ENCODE peak calls at places on chromosomes 11 and 22, in nine cellular contexts. C is heart left ventricle, G is ovary, T is IMR-90, R is sigmoid colon, Q is transverse colon, H is HepG2, D is suprapubic skin, M is uterus. U is an unnamed sample.

GRCh38 chr11:8219257-8220021 is 44.2 kb downstream of the LMO1 start:
- DNase-seq in C (no peak), G (peak; percentile 51), T (peak; percentile 55), R (no peak), Q (peak; percentile 70), H (peak; percentile 39), D (no peak), M (no peak), U (no peak)

GRCh38 chr11:129992161-129992944 is 10.3 kb downstream of the PRDM10 start:
- DNase-seq in C (no peak), G (no peak), T (peak; percentile 22), R (no peak), Q (peak; percentile 58), H (peak; percentile 82), D (no peak), M (peak; percentile 27), U (peak; percentile 34)

GRCh38 chr11:40302669-40303068 is 1156.8 kb downstream of the LRRC4C start:
- DNase-seq in C (no peak), G (no peak), T (peak; percentile 46), R (no peak), Q (no peak), H (no peak), D (no peak), M (no peak), U (no peak)

GRCh38 chr11:58392741-58393140 is 13.9 kb downstream of the OR5B3 start:
- DNase-seq in C (no peak), G (no peak), T (peak; percentile 6), R (no peak), Q (no peak), H (peak; percentile 2), D (no peak), M (no peak), U (no peak)

GRCh38 chr11:36265793-36266628 is 23.2 kb downstream of the COMMD9 start:
- DNase-seq in C (peak; percentile 16), G (peak; percentile 74), T (peak; percentile 42), R (peak; percentile 68), Q (peak; percentile 46), H (peak; percentile 16), D (no peak), M (peak; percentile 56), U (peak; percentile 31)

GRCh38 chr11:116742104-116742503 is 30.7 kb downstream of the BUD13 start:
- DNase-seq in C (no peak), G (no peak), T (peak; percentile 62), R (no peak), Q (no peak), H (no peak), D (no peak), M (no peak), U (peak; percentile 40)

GRCh38 chr22:39135092-39135896 is 17.2 kb downstream of the CBX7 start:
- DNase-seq in C (peak; percentile 49), G (peak; percentile 63), T (no peak), R (peak; percentile 89), Q (peak; percentile 44), H (peak; percentile 55), D (no peak), M (no peak), U (no peak)

GRCh38 chr11:66701432-66702240 is 23.9 kb upstream of the RBM4B start:
- DNase-seq in C (no peak), G (no peak), T (no peak), R (no peak), Q (no peak), H (peak; percentile 66), D (no peak), M (no peak), U (no peak)

GRCh38 chr11:73734996-73735395 is 25.9 kb downstream of the RAB6A start:
- DNase-seq in C (no peak), G (no peak), T (peak; percentile 34), R (no peak), Q (no peak), H (no peak), D (no peak), M (no peak), U (no peak)

GRCh38 chr22:35970601-35971417 is 57.8 kb downstream of the RBFOX2 start:
- DNase-seq in C (no peak), G (no peak), T (no peak), R (no peak), Q (no peak), H (no peak), D (no peak), M (no peak), U (no peak)

GRCh38 chr11:96342971-96343711 is at the start of gene MAML2:
- DNase-seq in C (peak; percentile 92), G (peak; percentile 92), T (peak; percentile 94), R (peak; percentile 97), Q (peak; percentile 95), H (peak; percentile 83), D (peak; percentile 96), M (peak; percentile 93), U (peak; percentile 98)

GRCh38 chr11:128956401-128957203 is 13.9 kb upstream of the TP53AIP1 start:
- DNase-seq in C (no peak), G (no peak), T (peak; percentile 78), R (no peak), Q (peak; percentile 23), H (peak; percentile 74), D (no peak), M (no peak), U (no peak)

GRCh38 chr11:9060700-9061111 is 30.7 kb downstream of the SCUBE2 start:
- DNase-seq in C (no peak), G (no peak), T (no peak), R (no peak), Q (no peak), H (peak; percentile 23), D (no peak), M (no peak), U (no peak)

GRCh38 chr11:35216962-35217667 is 78.1 kb downstream of the CD44 start:
- DNase-seq in C (no peak), G (no peak), T (no peak), R (no peak), Q (no peak), H (peak; percentile 17), D (no peak), M (no peak), U (no peak)

GRCh38 chr11:125724125-125724524 is 22.0 kb upstream of the PATE1 start:
- DNase-seq in C (no peak), G (no peak), T (peak; percentile 4), R (no peak), Q (no peak), H (peak; percentile 22), D (no peak), M (no peak), U (no peak)

GRCh38 chr11:3849297-3849874 is 6.1 kb upstream of the STIM1 start:
- DNase-seq in C (no peak), G (no peak), T (peak; percentile 41), R (no peak), Q (no peak), H (peak; percentile 41), D (no peak), M (no peak), U (no peak)

GRCh38 chr22:27405672-27406388 is 395.7 kb downstream of the MN1 start:
- DNase-seq in C (peak; percentile 47), G (peak; percentile 63), T (peak; percentile 45), R (no peak), Q (peak; percentile 57), H (peak; percentile 16), D (no peak), M (no peak), U (no peak)

DNA sequence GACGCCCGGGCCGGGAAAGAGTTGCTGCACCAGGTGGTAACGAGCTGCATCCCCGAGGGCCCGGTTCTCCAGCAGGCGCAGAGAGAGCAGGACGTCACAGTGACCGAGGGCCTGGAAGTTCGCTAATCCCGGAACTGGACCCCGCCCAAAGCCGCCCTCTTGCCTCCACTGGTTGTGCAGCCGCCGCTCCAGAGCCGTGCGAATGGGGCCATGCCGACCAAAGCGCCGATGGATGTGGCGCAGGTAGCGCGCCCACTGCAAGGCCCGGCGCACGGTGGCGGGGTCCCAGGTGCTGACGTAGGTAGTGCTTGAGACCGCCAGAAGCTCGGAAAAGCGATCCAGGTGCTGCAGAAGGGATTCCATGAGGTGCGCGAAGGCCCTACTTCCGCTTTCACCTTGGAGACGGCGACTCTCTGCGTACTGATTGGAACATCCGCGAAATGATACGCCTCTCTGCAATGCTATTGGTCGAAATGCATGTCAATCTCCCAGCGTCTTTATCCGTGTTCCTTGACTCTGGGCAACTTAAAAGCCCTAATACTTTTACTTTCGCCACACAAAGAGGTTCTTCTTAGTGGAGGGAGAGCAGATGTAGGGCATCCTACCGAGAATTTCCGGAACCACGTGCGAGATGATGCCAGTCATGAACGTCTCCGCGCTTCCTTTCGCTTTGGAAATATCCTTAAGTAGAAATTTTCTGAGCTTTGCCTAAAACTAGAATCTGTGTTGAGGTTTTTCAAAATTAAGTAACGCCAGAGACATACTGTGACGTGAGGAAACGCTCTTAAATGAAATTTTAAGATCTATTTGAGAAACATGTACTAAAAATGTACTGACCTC is at the start of gene FANCF:
- DNase-seq in C (peak; percentile 96), G (peak; percentile 90), T (peak; percentile 99), R (peak; percentile 97), Q (peak; percentile 96), H (peak; percentile 97), D (peak; percentile 95), M (peak; percentile 97), U (peak; percentile 98)
- TF ChIP-seq POLR2A in C (peak; percentile 49), G (peak; percentile 8), T (peak; percentile 43), R (no peak), Q (peak; percentile 55), H (peak; percentile 82), D (no peak), M (peak; percentile 31), U (no peak)

GRCh38 chr11:64358907-64359711 is at the start of gene RPS6KA4:
- DNase-seq in C (peak; percentile 73), G (peak; percentile 76), T (peak; percentile 58), R (no peak), Q (peak; percentile 73), H (no peak), D (no peak), M (peak; percentile 47), U (no peak)
- TF ChIP-seq POLR2A in C (peak; percentile 72), G (peak; percentile 15), T (peak; percentile 47), R (no peak), Q (peak; percentile 42), H (no peak), D (peak; percentile 27), M (peak; percentile 56), U (no peak)

DNA sequence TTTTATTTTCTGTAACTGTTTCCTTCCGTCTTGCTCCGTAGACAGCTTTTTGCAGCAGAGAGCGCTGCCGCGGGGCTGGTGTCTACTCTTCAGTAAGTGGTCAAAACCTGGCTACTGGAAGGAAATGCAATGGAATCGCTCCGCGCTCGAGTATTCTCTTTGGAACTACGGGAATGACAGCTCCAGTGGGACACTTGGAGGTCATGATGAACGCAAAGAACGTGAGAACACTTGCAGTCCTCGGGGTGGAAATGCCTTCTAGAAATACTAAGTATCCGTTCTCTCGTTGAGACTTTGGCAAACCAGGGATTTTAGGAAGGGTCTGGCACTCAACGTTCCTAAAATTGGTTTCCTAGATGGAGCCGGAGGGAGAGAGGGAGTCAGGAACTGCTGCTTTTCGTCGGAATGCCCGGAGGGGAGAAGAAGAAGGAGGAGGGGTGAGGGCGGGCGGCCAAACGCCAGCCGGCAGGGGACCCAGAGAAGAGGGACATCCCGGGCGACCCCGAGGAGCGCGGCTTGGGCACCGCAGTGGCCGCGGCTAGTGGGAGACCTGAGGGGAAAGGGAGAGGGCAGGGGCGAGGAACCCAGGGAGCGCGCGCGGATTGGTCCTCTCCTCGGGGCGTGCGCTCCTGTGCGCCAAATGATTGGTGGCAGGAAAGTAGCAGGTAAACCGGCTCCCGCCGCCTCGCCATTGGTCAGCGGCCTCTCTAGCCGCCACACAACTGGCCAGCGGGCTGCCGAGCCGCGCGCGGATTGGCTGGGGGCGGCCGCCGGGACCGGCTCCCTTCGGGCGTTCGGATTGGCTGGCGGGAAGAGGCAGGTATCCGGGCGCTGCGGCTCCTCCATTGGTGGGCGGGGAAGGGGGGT is 505 bp upstream of the BMAL1 start:
- DNase-seq in C (peak; percentile 99), G (peak; percentile 98), T (peak; percentile 97), R (peak; percentile 99), Q (peak; percentile 98), H (peak; percentile 89), D (peak; percentile 99), M (peak; percentile 96), U (peak; percentile 99)
- TF ChIP-seq POLR2A in C (peak; percentile 77), G (peak; percentile 81), T (no peak), R (peak; percentile 78), Q (peak; percentile 93), H (no peak), D (peak; percentile 89), M (peak; percentile 39), U (no peak)

GRCh38 chr11:71454470-71455113 is 1.6 kb downstream of the NADSYN1 start:
- DNase-seq in C (no peak), G (no peak), T (no peak), R (peak; percentile 46), Q (peak; percentile 68), H (no peak), D (no peak), M (no peak), U (no peak)
- TF ChIP-seq POLR2A in C (no peak), G (no peak), T (no peak), R (no peak), Q (peak; percentile 13), H (no peak), D (no peak), M (no peak), U (no peak)